ENCODE peak calls at places on chromosomes 12 and 14, in four cellular contexts. D, A, S and Z are unnamed samples. For H3K9me3 and H3K4me1, the result is how much of the 10 kb centered on the place peaks cover.

GRCh38 chr12:119683816-119684215 is 15.9 kb downstream of the PRKAB1 start:
- DNase-seq in D (no peak), A (no peak), S (no peak), Z (no peak)

GRCh38 chr12:78835493-78835892 is 29.1 kb upstream of the SYT1 start:
- DNase-seq in D (no peak), A (no peak), S (no peak), Z (no peak)

GRCh38 chr12:6340745-6341438 is 984 bp downstream of the TNFRSF1A start:
- DNase-seq in D (peak), A (no peak), S (peak), Z (no peak)

GRCh38 chr12:107091989-107092641 is 1.2 kb downstream of the CRY1 start:
- DNase-seq in D (peak), A (no peak), S (peak), Z (peak)

GRCh38 chr14:102131741-102132140 is 8.0 kb upstream of the WDR20 start:
- DNase-seq in D (no peak), A (no peak), S (no peak), Z (no peak)

GRCh38 chr12:101209319-101210302 is at the start of gene SLC5A8:
- DNase-seq in D (no peak), A (no peak), S (peak), Z (no peak)

GRCh38 chr14:91582761-91583160 is 72.7 kb upstream of the PPP4R3A start:
- DNase-seq in D (no peak), A (no peak), S (no peak), Z (no peak)

GRCh38 chr12:95206916-95207315 is 10.4 kb downstream of the FGD6 start:
- DNase-seq in D (no peak), A (no peak), S (no peak), Z (no peak)

GRCh38 chr14:69879175-69880047 is at the start of gene SMOC1:
- DNase-seq in D (no peak), A (no peak), S (peak), Z (peak)

GRCh38 chr14:102442241-102443211 is 67.0 kb downstream of the ANKRD9 start:
- DNase-seq in D (no peak), A (no peak), S (peak), Z (no peak)

GRCh38 chr12:57759360-57759980 is 4.6 kb downstream of the MARCHF9 start:
- DNase-seq in D (no peak), A (no peak), S (no peak), Z (no peak)

GRCh38 chr12:50390284-50390683 is 6.1 kb downstream of the FAM186A start:
- DNase-seq in D (no peak), A (no peak), S (peak), Z (no peak)

DNA sequence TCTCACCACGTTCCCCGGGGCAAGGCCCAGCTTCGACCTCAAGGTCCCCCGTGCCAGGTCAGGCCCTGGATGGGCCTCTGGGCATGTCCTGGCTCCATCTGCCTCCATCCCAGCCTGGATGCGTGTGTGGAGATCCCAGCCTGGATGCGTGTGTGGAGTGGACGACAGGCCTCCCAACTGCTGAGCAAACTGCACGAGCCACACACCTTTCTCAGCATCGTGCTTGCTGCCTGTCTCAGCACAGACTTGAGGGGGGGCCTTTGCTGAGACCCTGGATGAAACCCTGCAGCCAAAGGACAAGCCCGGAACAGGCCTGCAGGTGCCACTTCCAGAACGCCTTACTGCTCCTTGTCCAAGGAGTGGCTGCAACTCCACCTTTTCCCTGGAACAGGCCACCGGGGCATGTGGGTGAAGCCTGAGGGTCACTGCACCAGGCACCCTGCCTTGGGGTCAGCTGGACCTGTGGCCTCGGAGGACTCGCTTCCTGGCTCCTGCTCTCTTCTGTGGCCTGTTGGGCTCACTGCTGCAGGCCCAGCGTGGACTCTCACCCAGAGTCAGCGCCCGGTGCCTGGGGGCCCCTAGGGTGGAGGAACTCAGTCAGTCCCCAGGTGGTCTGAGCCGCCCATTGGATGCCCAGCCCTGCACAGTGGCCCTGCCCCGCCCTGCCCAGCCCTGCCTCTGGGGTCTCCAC is 176.0 kb downstream of the KIF26A start:
- DNase-seq in D (peak), A (no peak), S (no peak), Z (no peak)
- H3K9me3 ChIP-seq in D (under half), A (under half), S (under half), Z (under half)

DNA sequence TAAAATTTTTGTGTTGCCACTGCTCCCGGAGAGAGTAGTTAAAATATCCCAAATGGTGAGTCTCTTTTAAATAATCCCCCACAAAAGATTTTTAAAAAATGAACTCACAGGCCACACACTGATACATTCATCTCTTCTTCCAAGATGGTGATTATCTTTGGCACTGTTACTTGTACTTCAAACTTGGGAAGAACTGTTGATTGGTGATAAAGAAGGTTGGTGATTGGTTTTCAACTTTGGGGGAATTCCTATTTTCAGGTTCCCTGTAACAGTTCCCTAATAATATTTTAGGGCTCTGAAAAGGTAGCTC is 6.6 kb downstream of the A2M start:
- DNase-seq in D (no peak), A (no peak), S (no peak), Z (no peak)
- H3K4me1 ChIP-seq in D (under half), A (under half), S (under half), Z (under half)

DNA sequence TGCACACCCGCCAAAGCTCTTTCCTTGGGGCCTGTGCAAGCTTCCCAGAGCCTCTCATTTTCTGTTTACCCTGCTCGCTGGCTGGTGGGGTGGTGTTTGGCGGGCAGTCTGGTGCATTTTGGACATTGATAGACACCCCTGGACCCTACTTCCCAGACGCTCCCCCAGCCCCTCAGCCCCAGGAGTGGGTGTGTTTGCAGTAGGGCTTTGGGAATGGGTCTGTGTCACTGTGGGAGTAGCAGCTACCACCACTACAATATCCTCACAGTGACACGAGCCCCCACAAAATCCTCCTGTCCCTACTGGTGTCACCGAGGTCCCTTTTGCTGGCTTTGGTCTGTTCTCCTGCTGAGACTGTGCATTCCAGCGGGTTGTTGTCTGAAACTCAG is 371.3 kb downstream of the TMEM121 start:
- DNase-seq in D (no peak), A (no peak), S (no peak), Z (no peak)
- H3K9me3 ChIP-seq in D (under half), A (under half), S (under half), Z (under half)

GRCh38 chr12:109482894-109483293 is 5.5 kb downstream of the UBE3B start:
- DNase-seq in D (no peak), A (no peak), S (no peak), Z (no peak)
- H3K4me1 ChIP-seq in D (under half), A (under half), S (under half), Z (under half)

DNA sequence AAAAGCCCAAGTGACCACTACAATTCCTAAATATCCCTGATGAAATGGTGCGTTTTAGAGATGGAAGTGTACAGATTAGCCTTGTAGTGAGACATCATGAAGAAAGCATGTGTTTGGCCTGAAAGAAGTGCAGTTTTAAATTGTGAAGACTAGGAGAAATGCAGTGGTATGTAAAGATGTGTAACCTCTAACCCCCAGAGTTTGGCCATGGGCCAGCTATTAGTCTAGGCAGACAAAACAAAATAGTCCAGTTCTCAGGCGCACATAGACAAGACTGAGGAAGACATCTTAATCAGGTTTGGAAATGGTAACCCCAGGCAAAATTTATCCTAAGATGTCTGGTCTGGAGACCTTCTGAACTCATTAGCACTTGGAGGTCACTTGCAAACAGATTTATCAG is 23.4 kb downstream of the WBP11 start:
- DNase-seq in D (no peak), A (no peak), S (no peak), Z (no peak)
- H3K9me3 ChIP-seq in D (under half), A (under half), S (under half), Z (under half)